ENCODE peak calls at places on chromosome 18, in four cellular contexts. N is HCEC 1CT, D is amygdala, R is keratinocyte. G is an unnamed sample.

GRCh38 chr18:45576906-45577305 is 38.4 kb upstream of the SLC14A2 start:
- DNase-seq in R (no peak), D (no peak), N (no peak), G (no peak)

GRCh38 chr18:57806891-57807280 is 3.8 kb upstream of the ATP8B1 start:
- DNase-seq in R (peak; percentile 75), D (no peak), N (peak; percentile 88), G (no peak)

GRCh38 chr18:22667616-22668422 is 250.1 kb upstream of the CTAGE1 start:
- DNase-seq in N (peak; percentile 93), D (no peak), R (no peak), G (no peak)

GRCh38 chr18:26511339-26512071 is 36.8 kb downstream of the KCTD1 start:
- DNase-seq in N (no peak), D (no peak), R (no peak), G (no peak)

GRCh38 chr18:42801706-42802105 is 313.8 kb downstream of the RIT2 start:
- DNase-seq in N (peak; percentile 66), R (no peak), D (no peak), G (no peak)

GRCh38 chr18:35369126-35369525 is 8.0 kb downstream of the ZNF396 start:
- DNase-seq in N (no peak), D (no peak), R (no peak), G (no peak)

GRCh38 chr18:72783517-72783916 is 84.3 kb downstream of the NETO1 start:
- DNase-seq in D (no peak), R (no peak), N (no peak), G (no peak)

GRCh38 chr18:2656237-2657042 is 914 bp downstream of the SMCHD1 start:
- DNase-seq in D (no peak), N (peak; percentile 26), R (no peak), G (no peak)

GRCh38 chr18:45845410-45845809 is 19.9 kb downstream of the SIGLEC15 start:
- DNase-seq in D (no peak), R (no peak), N (no peak), G (no peak)

GRCh38 chr18:69257861-69258458 is 142.7 kb upstream of the DOK6 start:
- DNase-seq in R (no peak), D (no peak), N (peak; percentile 83), G (no peak)

GRCh38 chr18:57921708-57922107 is 118.6 kb upstream of the ATP8B1 start:
- DNase-seq in N (peak; percentile 72), R (no peak), D (no peak), G (no peak)

GRCh38 chr18:3585656-3586509 is 135.9 kb downstream of the TGIF1 start:
- DNase-seq in D (peak; percentile 14), R (peak; percentile 63), N (peak; percentile 75), G (peak; percentile 20)

GRCh38 chr18:23207191-23207955 is 72.1 kb downstream of the CABLES1 start:
- DNase-seq in N (peak; percentile 7), D (no peak), R (no peak), G (no peak)

GRCh38 chr18:36402765-36403396 is 105.4 kb downstream of the FHOD3 start:
- DNase-seq in D (no peak), R (no peak), N (peak; percentile 18), G (no peak)

GRCh38 chr18:9319333-9319732 is 15.2 kb upstream of the TWSG1 start:
- DNase-seq in N (no peak), R (no peak), D (no peak), G (no peak)

GRCh38 chr18:28875059-28875458 is 698.1 kb upstream of the CDH2 start:
- DNase-seq in N (peak; percentile 36), R (no peak), D (no peak), G (no peak)